ENCODE peak calls at places on chromosomes 11 and 22, in six cellular contexts. P, I, W, D, R and O are unnamed samples.

GRCh38 chr22:46019351-46019750 is 42.4 kb upstream of the WNT7B start:
- DNase-seq in P (no peak), I (no peak), W (no peak), D (no peak), R (peak), O (no peak)

GRCh38 chr11:34263462-34264186 is 94.2 kb downstream of the ABTB2 start:
- DNase-seq in P (no peak), I (peak), W (peak), D (no peak), R (peak), O (no peak)

GRCh38 chr11:5367461-5368074 is 16.0 kb upstream of the OR51M1 start:
- DNase-seq in P (no peak), I (no peak), W (no peak), D (no peak), R (no peak), O (no peak)

GRCh38 chr11:111461460-111462240 is 50.5 kb downstream of the BTG4 start:
- DNase-seq in P (no peak), I (no peak), W (no peak), D (no peak), R (no peak), O (no peak)

GRCh38 chr11:66849501-66850234 is 6.4 kb downstream of the RCE1 start:
- DNase-seq in P (no peak), I (no peak), W (no peak), D (no peak), R (no peak), O (no peak)

GRCh38 chr11:65868076-65868667 is 4.4 kb downstream of the EFEMP2 start:
- DNase-seq in P (no peak), I (no peak), W (no peak), D (no peak), R (no peak), O (no peak)

GRCh38 chr22:31137721-31138120 is 2.6 kb downstream of the PLA2G3 start:
- DNase-seq in P (no peak), I (no peak), W (no peak), D (no peak), R (no peak), O (no peak)

GRCh38 chr22:43172191-43172590 is 14.7 kb downstream of the TTLL12 start:
- DNase-seq in P (no peak), I (no peak), W (no peak), D (no peak), R (no peak), O (no peak)

GRCh38 chr11:45067966-45068365 is 78.5 kb upstream of the PRDM11 start:
- DNase-seq in P (no peak), I (no peak), W (no peak), D (no peak), R (no peak), O (no peak)

GRCh38 chr11:129189646-129190045 is 2.5 kb downstream of the ARHGAP32 start:
- DNase-seq in P (no peak), I (no peak), W (no peak), D (no peak), R (no peak), O (no peak)

GRCh38 chr11:36041988-36042606 is 98.2 kb downstream of the LDLRAD3 start:
- DNase-seq in P (no peak), I (no peak), W (no peak), D (no peak), R (peak), O (no peak)

GRCh38 chr11:12706531-12707499 is 32.6 kb downstream of the TEAD1 start:
- DNase-seq in P (no peak), I (peak), W (peak), D (no peak), R (no peak), O (no peak)

DNA sequence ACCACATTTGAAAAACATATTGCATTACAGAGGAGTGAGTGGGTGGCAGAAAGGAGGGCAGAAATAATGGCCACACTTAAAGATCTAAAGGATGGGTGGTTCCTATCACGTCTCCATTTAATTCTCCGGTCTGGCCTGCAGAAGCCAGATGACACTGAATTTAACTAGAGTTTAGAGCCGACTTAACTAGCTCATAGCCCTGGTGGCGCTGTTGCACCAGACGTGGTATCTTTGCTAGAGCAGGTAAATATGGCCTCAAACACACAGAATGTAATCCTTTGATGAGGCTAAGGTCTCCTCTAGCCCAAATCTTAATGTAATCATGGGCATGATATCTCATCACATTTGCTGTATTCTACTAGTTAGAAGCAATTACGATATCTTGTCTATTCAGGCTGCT is 51.5 kb upstream of the GAL start:
- DNase-seq in P (peak), I (peak), W (no peak), D (peak), R (peak), O (peak)
- TF ChIP-seq CTCF in P (no peak), I (peak), W (no peak), D (peak), R (peak), O (peak)

GRCh38 chr11:70762810-70763209 is 364.5 kb downstream of the CTTN start:
- DNase-seq in P (no peak), I (no peak), W (no peak), D (no peak), R (no peak), O (no peak)

GRCh38 chr11:70760416-70761020 is 362.2 kb downstream of the CTTN start:
- DNase-seq in P (no peak), I (no peak), W (no peak), D (no peak), R (peak), O (no peak)

GRCh38 chr11:70761906-70762196 is 363.5 kb downstream of the CTTN start:
- DNase-seq in P (no peak), I (no peak), W (no peak), D (no peak), R (no peak), O (no peak)

GRCh38 chr11:70759846-70760245 is 361.5 kb downstream of the CTTN start:
- DNase-seq in P (no peak), I (no peak), W (no peak), D (no peak), R (no peak), O (no peak)

DNA sequence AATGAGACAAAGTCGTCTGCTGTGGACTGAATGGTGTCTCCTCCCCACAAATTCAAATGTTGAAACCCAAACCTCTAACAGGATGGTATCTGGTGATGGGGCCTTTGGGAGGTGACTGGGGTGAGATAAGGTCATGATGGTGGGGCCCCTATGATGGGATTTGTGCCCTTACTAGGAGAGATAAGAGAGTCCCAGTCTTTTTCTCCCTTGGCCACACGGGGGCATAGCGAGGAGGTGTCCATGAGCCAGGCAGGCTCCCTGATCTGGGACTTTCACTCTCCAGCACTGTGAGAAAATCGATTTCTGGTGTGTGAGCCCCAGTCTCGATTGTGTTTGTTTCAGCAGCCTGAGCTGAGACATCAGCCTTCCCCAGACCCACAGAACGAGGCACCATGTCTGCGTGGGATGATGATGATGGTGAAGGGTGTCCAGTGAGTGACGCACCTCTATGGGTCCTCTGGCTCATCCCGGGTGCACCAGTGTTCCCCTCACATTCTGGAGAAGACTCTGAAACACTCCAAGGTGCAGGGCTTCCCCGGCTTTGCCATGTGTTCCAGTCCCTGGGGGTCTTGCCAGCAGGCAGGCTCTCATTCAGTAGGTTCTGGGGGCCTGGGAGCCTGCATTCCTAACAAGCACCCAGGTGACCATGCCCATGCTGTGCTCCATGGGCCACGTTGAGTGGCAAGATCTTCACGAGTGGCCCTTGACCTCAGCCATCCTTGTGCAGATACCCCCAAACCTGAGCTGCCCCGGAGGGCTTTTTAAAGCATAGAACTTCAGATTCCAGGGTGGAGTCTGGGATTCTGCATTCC is 363.0 kb downstream of the CTTN start:
- DNase-seq in P (no peak), I (no peak), W (no peak), D (no peak), R (peak), O (no peak)
- TF ChIP-seq CTCF in P (no peak), I (no peak), W (no peak), D (no peak), R (peak), O (no peak)

DNA sequence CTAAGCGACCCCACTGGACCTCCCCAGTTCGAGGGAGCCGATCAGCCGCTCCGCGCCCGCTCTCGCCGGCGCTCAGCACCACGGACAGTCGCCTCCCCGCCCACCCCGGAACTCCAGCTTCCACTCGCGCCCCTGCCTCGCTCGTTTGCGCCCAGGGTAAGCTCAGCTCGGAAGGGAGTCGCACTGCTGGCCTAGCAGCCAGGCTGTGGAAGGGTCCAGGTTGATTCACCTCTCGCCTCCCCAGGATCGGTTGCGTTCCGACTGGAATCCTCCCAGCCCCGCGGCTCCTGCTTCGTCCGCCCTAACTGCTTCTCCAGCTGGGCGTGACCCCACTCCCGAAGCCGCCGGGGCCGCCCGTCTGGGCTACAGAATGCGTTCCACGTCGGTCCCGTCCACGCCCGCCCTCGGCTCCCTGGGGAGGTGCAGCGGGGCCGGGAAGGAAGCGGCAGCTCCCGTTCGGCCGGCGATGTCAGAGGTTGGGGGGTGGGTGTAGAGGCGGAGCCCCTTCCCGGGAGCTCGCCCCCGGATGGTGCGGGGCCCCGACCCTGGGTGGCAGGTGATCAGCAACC is 343 bp downstream of the SCN3B start:
- DNase-seq in P (peak), I (peak), W (peak), D (peak), R (peak), O (no peak)
- TF ChIP-seq CTCF in P (no peak), I (no peak), W (no peak), D (no peak), R (no peak), O (peak)

GRCh38 chr11:43810929-43811596 is 69.6 kb upstream of the ALKBH3 start:
- DNase-seq in P (no peak), I (no peak), W (no peak), D (no peak), R (peak), O (no peak)
- TF ChIP-seq CTCF in P (no peak), I (peak), W (peak), D (no peak), R (peak), O (peak)